ENCODE peak calls at places on chromosomes 2 and 18, in seven cellular contexts. One of them, this sample, is unnamed.

GRCh38 chr18:26089247-26090129 is 925 bp downstream of the SS18 start:
- DNase-seq in glutamatergic neuron: no peak
- DNase-seq in G401: peak
- DNase-seq in GM20000: no peak
- DNase-seq in B cell: peak
- DNase-seq in erythroblast: peak
- DNase-seq in GM13977: peak
- DNase-seq in this sample: peak

GRCh38 chr18:54181856-54182612 is 42.4 kb downstream of the MBD2 start:
- DNase-seq in glutamatergic neuron: no peak
- DNase-seq in G401: no peak
- DNase-seq in GM20000: peak
- DNase-seq in B cell: no peak
- DNase-seq in erythroblast: no peak
- DNase-seq in GM13977: peak
- DNase-seq in this sample: no peak

GRCh38 chr18:37499913-37500312 is 65.7 kb downstream of the CELF4 start:
- DNase-seq in glutamatergic neuron: no peak
- DNase-seq in G401: peak
- DNase-seq in GM20000: no peak
- DNase-seq in B cell: no peak
- DNase-seq in erythroblast: no peak
- DNase-seq in GM13977: no peak
- DNase-seq in this sample: no peak

GRCh38 chr18:35407871-35408481 is 30.8 kb upstream of the ZNF396 start:
- DNase-seq in glutamatergic neuron: no peak
- DNase-seq in G401: peak
- DNase-seq in GM20000: peak
- DNase-seq in B cell: peak
- DNase-seq in erythroblast: peak
- DNase-seq in GM13977: peak
- DNase-seq in this sample: peak

GRCh38 chr2:206728277-206729199 is 10.3 kb upstream of the DYTN start:
- DNase-seq in glutamatergic neuron: no peak
- DNase-seq in G401: no peak
- DNase-seq in GM20000: no peak
- DNase-seq in B cell: no peak
- DNase-seq in erythroblast: no peak
- DNase-seq in GM13977: no peak
- DNase-seq in this sample: no peak

GRCh38 chr2:66490588-66491001 is 55.7 kb downstream of the MEIS1 start:
- DNase-seq in glutamatergic neuron: no peak
- DNase-seq in G401: no peak
- DNase-seq in GM20000: no peak
- DNase-seq in B cell: no peak
- DNase-seq in erythroblast: no peak
- DNase-seq in GM13977: no peak
- DNase-seq in this sample: no peak

GRCh38 chr18:9721893-9722515 is 13.9 kb downstream of the RAB31 start:
- DNase-seq in glutamatergic neuron: no peak
- DNase-seq in G401: no peak
- DNase-seq in GM20000: no peak
- DNase-seq in B cell: no peak
- DNase-seq in erythroblast: no peak
- DNase-seq in GM13977: no peak
- DNase-seq in this sample: no peak

GRCh38 chr2:239302808-239303557 is 97.8 kb downstream of the HDAC4 start:
- DNase-seq in glutamatergic neuron: no peak
- DNase-seq in G401: no peak
- DNase-seq in GM20000: peak
- DNase-seq in B cell: peak
- DNase-seq in erythroblast: no peak
- DNase-seq in GM13977: no peak
- DNase-seq in this sample: peak

GRCh38 chr2:219335373-219335786 is 2.8 kb upstream of the RESP18 start:
- DNase-seq in glutamatergic neuron: no peak
- DNase-seq in G401: no peak
- DNase-seq in GM20000: no peak
- DNase-seq in B cell: no peak
- DNase-seq in erythroblast: no peak
- DNase-seq in GM13977: no peak
- DNase-seq in this sample: no peak

GRCh38 chr2:180699657-180700361 is 280.6 kb upstream of the UBE2E3 start:
- DNase-seq in glutamatergic neuron: no peak
- DNase-seq in G401: no peak
- DNase-seq in GM20000: no peak
- DNase-seq in B cell: no peak
- DNase-seq in erythroblast: no peak
- DNase-seq in GM13977: no peak
- DNase-seq in this sample: no peak

GRCh38 chr2:27275211-27276150 is at the start of gene DNAJC5G:
- DNase-seq in glutamatergic neuron: no peak
- DNase-seq in G401: no peak
- DNase-seq in GM20000: no peak
- DNase-seq in B cell: no peak
- DNase-seq in erythroblast: no peak
- DNase-seq in GM13977: no peak
- DNase-seq in this sample: no peak

GRCh38 chr18:79944126-79944731 is 7.2 kb downstream of the SLC66A2 start:
- DNase-seq in glutamatergic neuron: no peak
- DNase-seq in G401: no peak
- DNase-seq in GM20000: peak
- DNase-seq in B cell: no peak
- DNase-seq in erythroblast: peak
- DNase-seq in GM13977: peak
- DNase-seq in this sample: no peak

GRCh38 chr2:25337276-25337675 is 4.4 kb downstream of the DNMT3A start:
- DNase-seq in glutamatergic neuron: no peak
- DNase-seq in G401: no peak
- DNase-seq in GM20000: no peak
- DNase-seq in B cell: no peak
- DNase-seq in erythroblast: peak
- DNase-seq in GM13977: no peak
- DNase-seq in this sample: no peak

GRCh38 chr2:42223067-42223636 is 54.0 kb downstream of the EML4 start:
- DNase-seq in glutamatergic neuron: no peak
- DNase-seq in G401: no peak
- DNase-seq in GM20000: no peak
- DNase-seq in B cell: no peak
- DNase-seq in erythroblast: no peak
- DNase-seq in GM13977: no peak
- DNase-seq in this sample: no peak

GRCh38 chr2:58427572-58428285 is 186.6 kb upstream of the FANCL start:
- DNase-seq in glutamatergic neuron: peak
- DNase-seq in G401: no peak
- DNase-seq in GM20000: peak
- DNase-seq in B cell: no peak
- DNase-seq in erythroblast: peak
- DNase-seq in GM13977: peak
- DNase-seq in this sample: no peak

GRCh38 chr2:186319105-186319504 is 167.0 kb upstream of the ZC3H15 start:
- DNase-seq in glutamatergic neuron: no peak
- DNase-seq in G401: no peak
- DNase-seq in GM20000: no peak
- DNase-seq in B cell: no peak
- DNase-seq in erythroblast: no peak
- DNase-seq in GM13977: no peak
- DNase-seq in this sample: no peak

GRCh38 chr2:144582651-144583361 is 62.9 kb upstream of the ZEB2 start:
- DNase-seq in glutamatergic neuron: no peak
- DNase-seq in G401: no peak
- DNase-seq in GM20000: no peak
- DNase-seq in B cell: no peak
- DNase-seq in erythroblast: peak
- DNase-seq in GM13977: no peak
- DNase-seq in this sample: no peak

GRCh38 chr2:25310965-25311865 is 30.5 kb downstream of the DNMT3A start:
- DNase-seq in glutamatergic neuron: no peak
- DNase-seq in G401: peak
- DNase-seq in GM20000: no peak
- DNase-seq in B cell: no peak
- DNase-seq in erythroblast: peak
- DNase-seq in GM13977: no peak
- DNase-seq in this sample: peak

GRCh38 chr2:46439582-46439981 is 39.8 kb upstream of the TMEM247 start:
- DNase-seq in glutamatergic neuron: no peak
- DNase-seq in G401: no peak
- DNase-seq in GM20000: no peak
- DNase-seq in B cell: no peak
- DNase-seq in erythroblast: no peak
- DNase-seq in GM13977: no peak
- DNase-seq in this sample: no peak

GRCh38 chr18:75183524-75183923 is 25.4 kb downstream of the PTGR3 start:
- DNase-seq in glutamatergic neuron: no peak
- DNase-seq in G401: no peak
- DNase-seq in GM20000: no peak
- DNase-seq in B cell: no peak
- DNase-seq in erythroblast: no peak
- DNase-seq in GM13977: no peak
- DNase-seq in this sample: no peak

GRCh38 chr2:68412127-68412819 is 47.2 kb downstream of the PLEK start:
- DNase-seq in glutamatergic neuron: no peak
- DNase-seq in G401: no peak
- DNase-seq in GM20000: no peak
- DNase-seq in B cell: no peak
- DNase-seq in erythroblast: no peak
- DNase-seq in GM13977: no peak
- DNase-seq in this sample: no peak

GRCh38 chr2:1081411-1082225 is 131.0 kb downstream of the SNTG2 start:
- DNase-seq in glutamatergic neuron: no peak
- DNase-seq in G401: peak
- DNase-seq in GM20000: no peak
- DNase-seq in B cell: no peak
- DNase-seq in erythroblast: no peak
- DNase-seq in GM13977: no peak
- DNase-seq in this sample: peak